ENCODE peak calls at places on chromosomes 16 and 17, in four cellular contexts. V is RWPE2, Z is thoracic aorta, N is GM12878. Y is an unnamed sample.

GRCh38 chr16:26169451-26169850 is 477.7 kb downstream of the HS3ST4 start:
- DNase-seq in V (no peak), Z (no peak), N (no peak), Y (no peak)

GRCh38 chr17:45784583-45785372 is 658 bp downstream of the CRHR1 start:
- DNase-seq in V (no peak), Z (no peak), N (no peak), Y (no peak)

GRCh38 chr17:66413564-66414520 is 111.4 kb downstream of the PRKCA start:
- DNase-seq in V (no peak), Z (no peak), N (no peak), Y (no peak)

GRCh38 chr16:10504404-10504885 is 76.0 kb downstream of the EMP2 start:
- DNase-seq in V (no peak), Z (no peak), N (no peak), Y (no peak)

GRCh38 chr16:61233718-61234117 is 802.5 kb downstream of the CDH8 start:
- DNase-seq in V (no peak), Z (no peak), N (no peak), Y (no peak)

GRCh38 chr17:61309857-61310256 is 89.8 kb upstream of the TBX2 start:
- DNase-seq in V (no peak), Z (no peak), N (no peak), Y (no peak)

GRCh38 chr17:28227278-28228108 is 91.5 kb upstream of the TMEM97 start:
- DNase-seq in V (peak; percentile 97), Z (no peak), N (no peak), Y (no peak)

GRCh38 chr17:59152925-59153324 is 2.1 kb downstream of the SKA2 start:
- DNase-seq in V (no peak), Z (no peak), N (no peak), Y (no peak)

GRCh38 chr17:47276868-47277267 is 23.2 kb downstream of the ITGB3 start:
- DNase-seq in V (no peak), Z (no peak), N (no peak), Y (no peak)

GRCh38 chr16:10122546-10122945 is 59.7 kb downstream of the GRIN2A start:
- DNase-seq in V (no peak), Z (no peak), N (no peak), Y (no peak)

GRCh38 chr17:29883497-29883896 is 46.5 kb downstream of the SSH2 start:
- DNase-seq in V (no peak), Z (no peak), N (no peak), Y (no peak)

GRCh38 chr17:5272313-5272712 is 9.8 kb upstream of the RABEP1 start:
- DNase-seq in V (no peak), Z (no peak), N (no peak), Y (no peak)

GRCh38 chr17:44878627-44879221 is 20.5 kb downstream of the EFTUD2 start:
- DNase-seq in V (no peak), Z (no peak), N (no peak), Y (no peak)

GRCh38 chr16:82138478-82139285 is 31.3 kb downstream of the MPHOSPH6 start:
- DNase-seq in V (no peak), Z (no peak), N (no peak), Y (no peak)

GRCh38 chr17:43732961-43733360 is 25.6 kb downstream of the SOST start:
- DNase-seq in V (no peak), Z (no peak), N (no peak), Y (no peak)

GRCh38 chr17:82495844-82496528 is 23.5 kb upstream of the FOXK2 start:
- DNase-seq in V (no peak), Z (no peak), N (no peak), Y (no peak)

GRCh38 chr17:81701288-81702071 is 1.7 kb upstream of the MRPL12 start:
- DNase-seq in V (peak; percentile 65), Z (no peak), N (no peak), Y (no peak)

GRCh38 chr17:62724398-62725146 is 83.5 kb downstream of the MARCHF10 start:
- DNase-seq in V (no peak), Z (no peak), N (peak; percentile 91), Y (peak; percentile 52)

GRCh38 chr16:31265329-31266245 is 5.8 kb downstream of the ITGAM start:
- DNase-seq in V (peak; percentile 78), Z (no peak), N (peak; percentile 79), Y (peak; percentile 46)

GRCh38 chr17:29176500-29177351 is 3.5 kb downstream of the MYO18A start:
- DNase-seq in V (no peak), Z (no peak), N (no peak), Y (peak; percentile 45)

GRCh38 chr17:9200699-9201359 is 179.5 kb downstream of the NTN1 start:
- DNase-seq in V (no peak), Z (no peak), N (peak; percentile 31), Y (no peak)

GRCh38 chr17:27109346-27109745 is 184.6 kb upstream of the WSB1 start:
- DNase-seq in V (no peak), Z (no peak), N (no peak), Y (no peak)
- H3K9me3 ChIP-seq in V (no peaks in the 10 kb centered on the region), Z (no peaks in the 10 kb centered on the region), N (no peaks in the 10 kb centered on the region), Y (no peaks in the 10 kb centered on the region)

GRCh38 chr17:57295526-57296023 is 39.3 kb downstream of the MSI2 start:
- DNase-seq in V (no peak), Z (no peak), N (no peak), Y (no peak)

GRCh38 chr17:57293077-57293476 is 36.8 kb downstream of the MSI2 start:
- DNase-seq in V (peak; percentile 97), Z (no peak), N (no peak), Y (no peak)

GRCh38 chr17:57294629-57295501 is 38.5 kb downstream of the MSI2 start:
- DNase-seq in V (no peak), Z (no peak), N (no peak), Y (no peak)

GRCh38 chr17:57292086-57292485 is 35.8 kb downstream of the MSI2 start:
- DNase-seq in V (no peak), Z (no peak), N (no peak), Y (no peak)

DNA sequence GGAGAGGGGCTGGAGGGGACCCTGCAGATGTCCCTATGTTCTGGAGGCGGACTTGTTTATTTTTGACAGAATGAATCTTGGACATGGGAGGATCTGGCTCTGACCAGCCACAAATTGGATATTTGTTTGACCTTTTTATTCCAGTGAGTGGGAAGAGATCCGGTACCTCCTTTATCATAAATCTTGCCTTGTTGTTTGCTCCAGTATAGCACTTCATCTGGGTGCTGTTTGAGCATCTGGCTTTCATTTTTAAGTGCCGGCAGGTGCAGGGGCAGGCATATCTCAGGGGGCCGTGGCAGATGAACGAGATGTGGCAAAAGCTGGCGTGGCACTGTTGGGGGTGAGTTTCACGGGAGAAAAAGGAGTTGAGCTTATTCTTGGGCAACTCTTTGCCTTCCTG is 37.8 kb downstream of the MSI2 start:
- DNase-seq in V (no peak), Z (no peak), N (no peak), Y (no peak)
- H3K9me3 ChIP-seq in V (peaks cover 9% of the 10 kb centered on the region), Z (no peaks in the 10 kb centered on the region), N (peaks cover 10% of the 10 kb centered on the region), Y (no peaks in the 10 kb centered on the region)

DNA sequence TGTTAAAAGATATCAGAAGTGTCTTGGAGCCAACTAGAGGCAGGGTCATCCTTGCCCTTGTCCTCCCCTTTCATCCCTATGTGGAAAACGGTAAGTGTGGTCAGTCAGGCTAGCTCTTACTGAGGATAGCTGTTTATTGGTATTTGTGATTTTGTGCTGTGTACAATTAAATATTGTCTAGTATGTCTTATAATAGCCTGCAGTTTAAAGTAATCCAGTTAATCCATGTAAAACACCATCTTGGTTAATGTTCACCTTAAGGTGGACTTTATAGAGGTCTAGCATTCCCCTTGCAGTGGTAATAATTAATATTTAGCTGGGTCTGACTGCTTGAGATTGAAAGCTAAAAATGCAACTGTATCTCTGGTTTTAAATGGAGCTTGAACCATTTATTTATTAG is 25.6 kb downstream of the METTL9 start:
- DNase-seq in V (no peak), Z (no peak), N (no peak), Y (no peak)
- H3K9me3 ChIP-seq in V (no peaks in the 10 kb centered on the region), Z (no peaks in the 10 kb centered on the region), N (no peaks in the 10 kb centered on the region), Y (no peaks in the 10 kb centered on the region)

GRCh38 chr16:57876210-57876609 is 73.9 kb upstream of the KIFC3 start:
- DNase-seq in V (no peak), Z (no peak), N (no peak), Y (no peak)

GRCh38 chr16:57873218-57873617 is 70.9 kb upstream of the KIFC3 start:
- DNase-seq in V (no peak), Z (no peak), N (no peak), Y (no peak)

GRCh38 chr16:57871457-57871856 is 69.2 kb upstream of the KIFC3 start:
- DNase-seq in V (no peak), Z (no peak), N (no peak), Y (no peak)

GRCh38 chr16:57878586-57878985 is 76.3 kb upstream of the KIFC3 start:
- DNase-seq in V (no peak), Z (no peak), N (no peak), Y (no peak)

GRCh38 chr16:57875347-57875746 is 73.1 kb upstream of the KIFC3 start:
- DNase-seq in V (no peak), Z (no peak), N (no peak), Y (no peak)
- H3K9me3 ChIP-seq in V (no peaks in the 10 kb centered on the region), Z (no peaks in the 10 kb centered on the region), N (no peaks in the 10 kb centered on the region), Y (no peaks in the 10 kb centered on the region)

GRCh38 chr17:21817791-21818364 is 125.6 kb downstream of the KCNJ18 start:
- DNase-seq in V (no peak), Z (no peak), N (no peak), Y (no peak)

GRCh38 chr17:21823643-21824042 is 131.3 kb downstream of the KCNJ18 start:
- DNase-seq in V (no peak), Z (no peak), N (no peak), Y (no peak)

GRCh38 chr17:21823130-21823529 is 130.8 kb downstream of the KCNJ18 start:
- DNase-seq in V (no peak), Z (no peak), N (no peak), Y (no peak)
- H3K9me3 ChIP-seq in V (peaks cover 6% of the 10 kb centered on the region), Z (no peaks in the 10 kb centered on the region), N (no peaks in the 10 kb centered on the region), Y (no peaks in the 10 kb centered on the region)

DNA sequence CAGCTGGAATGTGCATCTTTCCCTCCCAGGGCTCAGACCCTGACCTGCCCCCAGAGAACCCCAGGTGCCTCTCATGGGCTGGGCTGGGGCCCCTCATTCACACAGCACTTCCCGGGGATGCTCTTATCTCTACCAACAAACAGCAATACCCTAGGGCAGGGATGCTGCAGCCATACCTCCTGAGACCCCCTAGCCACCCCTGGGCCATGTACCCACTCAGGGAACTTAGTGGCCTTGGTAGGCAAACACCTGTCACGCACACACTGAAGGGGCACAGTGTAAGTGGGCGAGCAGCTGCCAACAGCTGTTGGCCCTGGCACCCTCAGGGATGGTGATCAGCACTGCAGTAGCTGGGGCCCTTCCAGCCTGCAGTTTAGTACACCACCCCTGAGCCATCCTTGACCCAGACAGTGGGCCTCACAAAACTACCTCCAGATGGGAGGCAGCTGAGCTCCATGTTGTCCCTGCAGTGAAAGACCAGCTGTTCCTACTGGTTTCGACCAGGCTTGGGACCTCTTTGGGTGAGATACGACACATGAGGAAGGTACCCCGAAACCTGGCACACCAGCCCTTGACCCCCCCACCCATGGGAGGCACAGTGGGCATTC is 1723.6 kb downstream of the TP53TG3F start:
- DNase-seq in V (no peak), Z (no peak), N (no peak), Y (no peak)
- H3K9me3 ChIP-seq in V (no peaks in the 10 kb centered on the region), Z (no peaks in the 10 kb centered on the region), N (no peaks in the 10 kb centered on the region), Y (peaks cover 4% of the 10 kb centered on the region)

DNA sequence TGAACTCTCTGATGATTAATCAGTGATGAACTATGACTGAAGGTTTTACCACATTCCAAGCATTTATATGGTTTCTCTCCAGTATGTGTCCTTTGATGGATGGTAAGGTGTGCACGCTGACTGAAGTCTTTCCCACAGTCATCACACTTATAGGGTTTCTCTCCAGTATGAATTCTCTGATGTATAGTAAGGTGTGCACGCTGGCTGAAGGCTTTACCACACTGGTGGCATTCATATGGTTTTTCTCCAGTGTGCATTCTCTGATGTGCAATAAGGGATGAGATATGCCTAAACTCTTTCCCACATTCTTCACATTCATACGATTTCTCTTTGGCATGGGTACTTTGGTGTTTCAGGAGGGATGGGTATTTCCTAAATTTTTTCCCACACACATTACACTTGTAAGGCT is 16.4 kb downstream of the ZNF287 start:
- DNase-seq in V (no peak), Z (no peak), N (no peak), Y (no peak)
- H3K9me3 ChIP-seq in V (peaks cover 47% of the 10 kb centered on the region), Z (peaks cover 93% of the 10 kb centered on the region), N (peaks cover 37% of the 10 kb centered on the region), Y (peaks cover 55% of the 10 kb centered on the region)

GRCh38 chr17:22131740-22132139 is 439.4 kb downstream of the KCNJ18 start:
- DNase-seq in V (no peak), Z (no peak), N (no peak), Y (no peak)
- H3K9me3 ChIP-seq in V (no peaks in the 10 kb centered on the region), Z (peaks cover 3% of the 10 kb centered on the region), N (no peaks in the 10 kb centered on the region), Y (no peaks in the 10 kb centered on the region)